ENCODE peak calls at places on chromosomes 3 and 15, in ten cellular contexts. One of them, this sample, is unnamed.

GRCh38 chr15:66323312-66323928 is 30.1 kb downstream of the DIS3L start:
- DNase-seq in neural progenitor cell: peak
- DNase-seq in GM12878: no peak
- DNase-seq in ovary: no peak
- DNase-seq in hepatocyte: no peak
- DNase-seq in nephron progenitor cell: peak
- DNase-seq in head of caudate nucleus: no peak
- DNase-seq in NCI-H1417: no peak
- DNase-seq in ELF-1: peak
- DNase-seq in Caki2: no peak
- DNase-seq in this sample: no peak

GRCh38 chr3:65126527-65127440 is 439.0 kb upstream of the ADAMTS9 start:
- DNase-seq in NCI-H1417: no peak
- DNase-seq in neural progenitor cell: no peak
- DNase-seq in ELF-1: no peak
- DNase-seq in Caki2: no peak
- DNase-seq in ovary: no peak
- DNase-seq in head of caudate nucleus: no peak
- DNase-seq in GM12878: no peak
- DNase-seq in nephron progenitor cell: no peak
- DNase-seq in hepatocyte: peak
- DNase-seq in this sample: no peak

GRCh38 chr3:32814371-32814770 is 3.4 kb upstream of the TRIM71 start:
- DNase-seq in GM12878: no peak
- DNase-seq in NCI-H1417: no peak
- DNase-seq in hepatocyte: no peak
- DNase-seq in ELF-1: no peak
- DNase-seq in Caki2: no peak
- DNase-seq in head of caudate nucleus: no peak
- DNase-seq in neural progenitor cell: peak
- DNase-seq in nephron progenitor cell: no peak
- DNase-seq in ovary: no peak
- DNase-seq in this sample: peak

GRCh38 chr3:42066516-42067181 is 24.5 kb upstream of the TRAK1 start:
- DNase-seq in NCI-H1417: peak
- DNase-seq in ELF-1: no peak
- DNase-seq in neural progenitor cell: peak
- DNase-seq in ovary: no peak
- DNase-seq in GM12878: no peak
- DNase-seq in hepatocyte: no peak
- DNase-seq in Caki2: no peak
- DNase-seq in head of caudate nucleus: no peak
- DNase-seq in nephron progenitor cell: no peak
- DNase-seq in this sample: peak

GRCh38 chr3:78495326-78495725 is 1272.5 kb downstream of the ROBO1 start:
- DNase-seq in ELF-1: no peak
- DNase-seq in hepatocyte: no peak
- DNase-seq in GM12878: no peak
- DNase-seq in head of caudate nucleus: no peak
- DNase-seq in NCI-H1417: no peak
- DNase-seq in Caki2: no peak
- DNase-seq in nephron progenitor cell: no peak
- DNase-seq in ovary: no peak
- DNase-seq in neural progenitor cell: no peak
- DNase-seq in this sample: no peak

GRCh38 chr3:58043933-58044332 is 35.7 kb downstream of the FLNB start:
- DNase-seq in GM12878: no peak
- DNase-seq in NCI-H1417: no peak
- DNase-seq in head of caudate nucleus: no peak
- DNase-seq in ELF-1: peak
- DNase-seq in ovary: no peak
- DNase-seq in neural progenitor cell: no peak
- DNase-seq in nephron progenitor cell: no peak
- DNase-seq in Caki2: no peak
- DNase-seq in hepatocyte: no peak
- DNase-seq in this sample: no peak

GRCh38 chr3:37324752-37325407 is 150.5 kb upstream of the LRRFIP2 start:
- DNase-seq in head of caudate nucleus: no peak
- DNase-seq in NCI-H1417: no peak
- DNase-seq in ovary: no peak
- DNase-seq in hepatocyte: no peak
- DNase-seq in nephron progenitor cell: no peak
- DNase-seq in neural progenitor cell: no peak
- DNase-seq in Caki2: no peak
- DNase-seq in GM12878: no peak
- DNase-seq in ELF-1: no peak
- DNase-seq in this sample: no peak

GRCh38 chr3:88195951-88196434 is 46.2 kb downstream of the C3orf38 start:
- DNase-seq in neural progenitor cell: no peak
- DNase-seq in ovary: no peak
- DNase-seq in NCI-H1417: no peak
- DNase-seq in Caki2: no peak
- DNase-seq in hepatocyte: no peak
- DNase-seq in head of caudate nucleus: no peak
- DNase-seq in nephron progenitor cell: no peak
- DNase-seq in GM12878: no peak
- DNase-seq in ELF-1: no peak
- DNase-seq in this sample: no peak

GRCh38 chr3:159804726-159805410 is 183.8 kb upstream of the IL12A start:
- DNase-seq in nephron progenitor cell: peak
- DNase-seq in hepatocyte: peak
- DNase-seq in ovary: peak
- DNase-seq in Caki2: peak
- DNase-seq in neural progenitor cell: peak
- DNase-seq in ELF-1: peak
- DNase-seq in GM12878: no peak
- DNase-seq in head of caudate nucleus: peak
- DNase-seq in NCI-H1417: peak
- DNase-seq in this sample: peak

GRCh38 chr3:67000006-67000405 is 1.9 kb downstream of the KBTBD8 start:
- DNase-seq in hepatocyte: no peak
- DNase-seq in Caki2: no peak
- DNase-seq in neural progenitor cell: no peak
- DNase-seq in nephron progenitor cell: no peak
- DNase-seq in GM12878: peak
- DNase-seq in ovary: no peak
- DNase-seq in NCI-H1417: no peak
- DNase-seq in ELF-1: no peak
- DNase-seq in head of caudate nucleus: no peak
- DNase-seq in this sample: no peak

GRCh38 chr3:31789429-31789828 is 191.6 kb downstream of the OSBPL10 start:
- DNase-seq in GM12878: no peak
- DNase-seq in NCI-H1417: no peak
- DNase-seq in head of caudate nucleus: no peak
- DNase-seq in ELF-1: no peak
- DNase-seq in hepatocyte: no peak
- DNase-seq in Caki2: no peak
- DNase-seq in nephron progenitor cell: no peak
- DNase-seq in ovary: no peak
- DNase-seq in neural progenitor cell: no peak
- DNase-seq in this sample: no peak

GRCh38 chr15:88704791-88705768 is 66.3 kb downstream of the ISG20 start:
- DNase-seq in GM12878: no peak
- DNase-seq in ELF-1: peak
- DNase-seq in NCI-H1417: peak
- DNase-seq in neural progenitor cell: peak
- DNase-seq in Caki2: no peak
- DNase-seq in ovary: peak
- DNase-seq in hepatocyte: peak
- DNase-seq in nephron progenitor cell: peak
- DNase-seq in head of caudate nucleus: peak
- DNase-seq in this sample: peak

GRCh38 chr3:50015918-50016317 is 72.8 kb upstream of the RBM5 start:
- DNase-seq in neural progenitor cell: no peak
- DNase-seq in head of caudate nucleus: peak
- DNase-seq in ELF-1: no peak
- DNase-seq in nephron progenitor cell: no peak
- DNase-seq in NCI-H1417: no peak
- DNase-seq in hepatocyte: no peak
- DNase-seq in GM12878: no peak
- DNase-seq in ovary: no peak
- DNase-seq in Caki2: no peak
- DNase-seq in this sample: no peak

GRCh38 chr15:74723754-74724334 is 1.5 kb downstream of the CYP1A1 start:
- DNase-seq in NCI-H1417: peak
- DNase-seq in ovary: no peak
- DNase-seq in head of caudate nucleus: peak
- DNase-seq in ELF-1: peak
- DNase-seq in nephron progenitor cell: peak
- DNase-seq in Caki2: peak
- DNase-seq in neural progenitor cell: peak
- DNase-seq in GM12878: no peak
- DNase-seq in hepatocyte: peak
- DNase-seq in this sample: no peak

GRCh38 chr3:81744366-81744765 is 17.1 kb downstream of the GBE1 start:
- DNase-seq in hepatocyte: peak
- DNase-seq in nephron progenitor cell: no peak
- DNase-seq in NCI-H1417: no peak
- DNase-seq in GM12878: no peak
- DNase-seq in neural progenitor cell: no peak
- DNase-seq in head of caudate nucleus: no peak
- DNase-seq in ELF-1: peak
- DNase-seq in ovary: peak
- DNase-seq in Caki2: peak
- DNase-seq in this sample: no peak

GRCh38 chr3:97515076-97515475 is 249.5 kb upstream of the ARL6 start:
- DNase-seq in NCI-H1417: no peak
- DNase-seq in Caki2: no peak
- DNase-seq in hepatocyte: no peak
- DNase-seq in GM12878: no peak
- DNase-seq in ELF-1: no peak
- DNase-seq in ovary: no peak
- DNase-seq in nephron progenitor cell: no peak
- DNase-seq in head of caudate nucleus: no peak
- DNase-seq in neural progenitor cell: no peak
- DNase-seq in this sample: no peak

GRCh38 chr15:53114960-53115359 is 324.8 kb upstream of the ONECUT1 start:
- DNase-seq in neural progenitor cell: no peak
- DNase-seq in ovary: no peak
- DNase-seq in hepatocyte: peak
- DNase-seq in head of caudate nucleus: no peak
- DNase-seq in GM12878: no peak
- DNase-seq in NCI-H1417: no peak
- DNase-seq in ELF-1: no peak
- DNase-seq in Caki2: no peak
- DNase-seq in nephron progenitor cell: no peak
- DNase-seq in this sample: no peak

GRCh38 chr3:38343797-38344594 is 2.6 kb upstream of the XYLB start:
- DNase-seq in neural progenitor cell: no peak
- DNase-seq in NCI-H1417: no peak
- DNase-seq in nephron progenitor cell: no peak
- DNase-seq in Caki2: no peak
- DNase-seq in GM12878: no peak
- DNase-seq in ELF-1: no peak
- DNase-seq in hepatocyte: no peak
- DNase-seq in head of caudate nucleus: no peak
- DNase-seq in ovary: no peak
- DNase-seq in this sample: no peak

GRCh38 chr15:79863886-79864285 is 32.9 kb downstream of the MTHFS start:
- DNase-seq in NCI-H1417: no peak
- DNase-seq in head of caudate nucleus: no peak
- DNase-seq in ovary: no peak
- DNase-seq in ELF-1: no peak
- DNase-seq in nephron progenitor cell: no peak
- DNase-seq in neural progenitor cell: no peak
- DNase-seq in Caki2: no peak
- DNase-seq in GM12878: no peak
- DNase-seq in hepatocyte: no peak
- DNase-seq in this sample: no peak

This sample was measured in aorta.